ENCODE peak calls at places on chromosome 7, in ten cellular contexts. B is occipital lobe; U is activated CD4-positive, alpha-beta memory T cell treated with anti-CD3 and anti-CD28 coated beads, Interleukin-2, amount 10 ng/mL, durations not matched to agents 7 days and 5 days; G is EH; S is NCI-H2081; X is CD4-positive, alpha-beta T cell; R is A549; H is amygdala; F is NCI-H1105; Y is T follicular helper cell. M is an unnamed sample.
A peak's percentile ranks its signal among the peaks of the same experiment; 100 is the strongest.

GRCh38 chr7:30159153-30159552 is 24.4 kb downstream of the MTURN start:
- DNase-seq in X (no peak), R (no peak), B (no peak), H (no peak), G (no peak), Y (no peak), F (no peak), U (no peak), S (no peak), M (no peak)

GRCh38 chr7:29865526-29865925 is 59.2 kb downstream of the WIPF3 start:
- DNase-seq in Y (no peak), F (no peak), B (no peak), S (no peak), U (no peak), H (no peak), R (no peak), G (peak; percentile 97), X (no peak), M (no peak)

GRCh38 chr7:154698726-154699291 is 304.1 kb downstream of the PAXIP1 start:
- DNase-seq in S (no peak), B (no peak), H (no peak), G (no peak), Y (no peak), R (peak; percentile 24), U (no peak), X (no peak), F (no peak), M (no peak)

GRCh38 chr7:17183630-17184328 is 114.7 kb upstream of the AHR start:
- DNase-seq in H (no peak), R (no peak), F (no peak), X (no peak), B (no peak), Y (no peak), G (peak; percentile 56), S (no peak), U (no peak), M (no peak)

GRCh38 chr7:90461216-90461615 is 8.2 kb upstream of the PTTG1IP2 start:
- DNase-seq in S (no peak), X (no peak), U (no peak), G (no peak), B (no peak), R (no peak), F (no peak), H (no peak), Y (no peak), M (no peak)

GRCh38 chr7:157702311-157703023 is 365.7 kb downstream of the DNAJB6 start:
- DNase-seq in X (no peak), F (no peak), B (no peak), Y (no peak), U (no peak), H (no peak), G (no peak), R (no peak), S (no peak), M (no peak)

GRCh38 chr7:50869108-50869716 is 86.5 kb upstream of the GRB10 start:
- DNase-seq in U (no peak), H (no peak), X (no peak), B (no peak), S (no peak), Y (no peak), R (peak; percentile 55), G (peak; percentile 90), F (no peak), M (no peak)

GRCh38 chr7:155705656-155706360 is 61.3 kb downstream of the RBM33 start:
- DNase-seq in X (no peak), G (no peak), U (no peak), F (no peak), H (no peak), B (no peak), R (no peak), Y (no peak), S (no peak), M (no peak)

GRCh38 chr7:1021931-1022330 is 22.4 kb upstream of the GPR146 start:
- DNase-seq in Y (no peak), H (no peak), G (no peak), R (no peak), S (no peak), F (no peak), U (no peak), X (no peak), B (no peak), M (no peak)

GRCh38 chr7:159109092-159110035 is 35.3 kb downstream of the VIPR2 start:
- DNase-seq in U (no peak), G (no peak), F (peak; percentile 62), X (no peak), B (no peak), S (no peak), R (no peak), Y (no peak), H (no peak), M (no peak)

GRCh38 chr7:2641406-2642393 is 9.9 kb downstream of the TTYH3 start:
- DNase-seq in X (no peak), R (no peak), U (no peak), S (no peak), G (peak; percentile 99), Y (no peak), B (peak; percentile 81), F (no peak), H (peak; percentile 63), M (no peak)

GRCh38 chr7:113267271-113267670 is 148.9 kb upstream of the SMIM30 start:
- DNase-seq in H (no peak), S (no peak), R (no peak), X (no peak), U (no peak), Y (no peak), B (no peak), F (no peak), G (peak; percentile 58), M (no peak)

GRCh38 chr7:95772298-95772770 is at the start of gene DYNC1I1:
- DNase-seq in Y (no peak), R (peak; percentile 57), U (peak; percentile 16), B (peak; percentile 76), X (no peak), S (peak; percentile 78), H (peak; percentile 22), F (peak; percentile 84), G (peak; percentile 59), M (peak; percentile 3)

GRCh38 chr7:83210459-83210858 is 47.8 kb upstream of the PCLO start:
- DNase-seq in U (no peak), X (no peak), G (no peak), F (no peak), B (no peak), R (no peak), Y (no peak), S (no peak), H (no peak), M (no peak)

GRCh38 chr7:17937506-17938115 is 2.7 kb downstream of the SNX13 start:
- DNase-seq in R (no peak), U (no peak), F (no peak), H (no peak), B (no peak), Y (no peak), S (no peak), X (no peak), G (peak; percentile 29), M (no peak)

GRCh38 chr7:2691223-2691818 is 3.3 kb downstream of the AMZ1 start:
- DNase-seq in U (no peak), S (no peak), B (no peak), G (no peak), R (no peak), X (no peak), H (no peak), F (no peak), Y (no peak), M (no peak)

GRCh38 chr7:101378808-101379207 is 16.1 kb downstream of the COL26A1 start:
- DNase-seq in U (no peak), H (no peak), S (no peak), X (no peak), Y (no peak), G (peak; percentile 82), B (no peak), R (no peak), F (no peak), M (no peak)

GRCh38 chr7:43888983-43889945 is 17.1 kb downstream of the URGCP start:
- DNase-seq in U (no peak), B (no peak), R (no peak), X (no peak), S (no peak), H (no peak), F (no peak), G (peak; percentile 50), Y (no peak), M (no peak)

GRCh38 chr7:151091431-151091830 is 5.2 kb downstream of the AGAP3 start:
- DNase-seq in B (no peak), R (peak; percentile 69), X (no peak), Y (no peak), H (no peak), U (peak; percentile 47), G (no peak), F (no peak), S (no peak), M (no peak)

GRCh38 chr7:26397786-26398435 is 106.2 kb downstream of the SNX10 start:
- DNase-seq in Y (no peak), U (no peak), R (peak; percentile 40), F (no peak), G (no peak), S (no peak), H (no peak), X (no peak), B (peak; percentile 66), M (no peak)

GRCh38 chr7:116630932-116631449 is 41.0 kb upstream of the MET start:
- DNase-seq in F (no peak), Y (no peak), S (no peak), R (peak; percentile 86), U (no peak), H (no peak), G (peak; percentile 71), X (no peak), B (no peak), M (no peak)

GRCh38 chr7:111678986-111679385 is 116.7 kb upstream of the IMMP2L start:
- DNase-seq in R (no peak), H (no peak), Y (no peak), U (no peak), S (no peak), B (no peak), F (no peak), X (no peak), G (no peak), M (no peak)

GRCh38 chr7:78143661-78144060 is 345.1 kb downstream of the PHTF2 start:
- DNase-seq in F (no peak), X (no peak), Y (no peak), H (no peak), U (no peak), B (no peak), R (no peak), G (no peak), S (no peak), M (no peak)

GRCh38 chr7:158684329-158684728 is 20.3 kb downstream of the NCAPG2 start:
- DNase-seq in X (no peak), F (no peak), R (no peak), H (no peak), B (no peak), G (peak; percentile 75), U (no peak), S (no peak), Y (no peak), M (no peak)

GRCh38 chr7:93442478-93443224 is 131.9 kb downstream of the CALCR start:
- DNase-seq in Y (peak; percentile 4), S (peak; percentile 35), H (no peak), F (peak; percentile 40), X (peak; percentile 1), G (peak; percentile 31), R (peak; percentile 28), U (peak; percentile 33), B (no peak), M (peak; percentile 19)

GRCh38 chr7:124062171-124062570 is 29.3 kb upstream of the TMEM229A start:
- DNase-seq in B (no peak), U (no peak), S (no peak), H (no peak), X (no peak), R (no peak), F (no peak), Y (no peak), G (no peak), M (no peak)

GRCh38 chr7:122073635-122074034 is 70.4 kb downstream of the AASS start:
- DNase-seq in Y (no peak), G (no peak), U (no peak), S (no peak), X (no peak), F (no peak), R (no peak), H (no peak), B (no peak), M (no peak)

GRCh38 chr7:67786021-67786420 is 789.4 kb downstream of the TYW1 start:
- DNase-seq in H (no peak), X (no peak), B (no peak), Y (no peak), F (no peak), S (no peak), U (no peak), G (no peak), R (no peak), M (no peak)

M was measured in T-cell.